ENCODE peak calls at places on chromosomes 2 and 18, in four cellular contexts. One of them, this sample, is unnamed.

GRCh38 chr2:160329196-160329595 is 129.1 kb upstream of the ITGB6 start:
- DNase-seq in heart right ventricle: no peak
- DNase-seq in spleen: no peak
- DNase-seq in fibroblast of mammary gland: no peak
- DNase-seq in this sample: no peak

GRCh38 chr2:97360202-97360601 is 229.5 kb downstream of the ANKRD36B start:
- DNase-seq in spleen: no peak
- DNase-seq in fibroblast of mammary gland: no peak
- DNase-seq in heart right ventricle: no peak
- DNase-seq in this sample: no peak

GRCh38 chr2:42959148-42959992 is 167.0 kb upstream of the HAAO start:
- DNase-seq in fibroblast of mammary gland: peak
- DNase-seq in heart right ventricle: no peak
- DNase-seq in spleen: no peak
- DNase-seq in this sample: peak

GRCh38 chr18:79935098-79935480 is 16.4 kb downstream of the SLC66A2 start:
- DNase-seq in spleen: no peak
- DNase-seq in heart right ventricle: no peak
- DNase-seq in fibroblast of mammary gland: no peak
- DNase-seq in this sample: no peak

GRCh38 chr2:99317156-99317872 is 16.3 kb upstream of the LYG1 start:
- DNase-seq in heart right ventricle: no peak
- DNase-seq in fibroblast of mammary gland: no peak
- DNase-seq in spleen: no peak
- DNase-seq in this sample: no peak

GRCh38 chr2:152367547-152368250 is 32.7 kb downstream of the FMNL2 start:
- DNase-seq in heart right ventricle: no peak
- DNase-seq in fibroblast of mammary gland: peak
- DNase-seq in spleen: no peak
- DNase-seq in this sample: peak

GRCh38 chr2:98736464-98736889 is 5.5 kb upstream of the MGAT4A start:
- DNase-seq in spleen: no peak
- DNase-seq in heart right ventricle: no peak
- DNase-seq in fibroblast of mammary gland: peak
- DNase-seq in this sample: peak

GRCh38 chr2:86703704-86704370 is 16.3 kb upstream of the RMND5A start:
- DNase-seq in fibroblast of mammary gland: peak
- DNase-seq in heart right ventricle: peak
- DNase-seq in spleen: no peak
- DNase-seq in this sample: peak

GRCh38 chr2:149928026-149928425 is 340.5 kb upstream of the MMADHC start:
- DNase-seq in spleen: no peak
- DNase-seq in heart right ventricle: no peak
- DNase-seq in fibroblast of mammary gland: no peak
- DNase-seq in this sample: no peak

GRCh38 chr2:105761931-105762515 is 17.3 kb downstream of the NCK2 start:
- DNase-seq in heart right ventricle: no peak
- DNase-seq in spleen: no peak
- DNase-seq in fibroblast of mammary gland: no peak
- DNase-seq in this sample: no peak

GRCh38 chr2:49714433-49714832 is 560.1 kb upstream of the FSHR start:
- DNase-seq in fibroblast of mammary gland: no peak
- DNase-seq in spleen: no peak
- DNase-seq in heart right ventricle: no peak
- DNase-seq in this sample: no peak

GRCh38 chr2:108868911-108869310 is 82.3 kb downstream of the CCDC138 start:
- DNase-seq in fibroblast of mammary gland: no peak
- DNase-seq in heart right ventricle: no peak
- DNase-seq in spleen: no peak
- DNase-seq in this sample: no peak

GRCh38 chr18:74310411-74310810 is 5.2 kb upstream of the C18orf63 start:
- DNase-seq in spleen: no peak
- DNase-seq in heart right ventricle: no peak
- DNase-seq in fibroblast of mammary gland: peak
- DNase-seq in this sample: peak

GRCh38 chr2:177598321-177598922 is 205.8 kb downstream of the AGPS start:
- DNase-seq in fibroblast of mammary gland: peak
- DNase-seq in heart right ventricle: peak
- DNase-seq in spleen: no peak
- DNase-seq in this sample: no peak

GRCh38 chr2:110903548-110903947 is 171.2 kb downstream of the ACOXL start:
- DNase-seq in heart right ventricle: no peak
- DNase-seq in spleen: no peak
- DNase-seq in fibroblast of mammary gland: no peak
- DNase-seq in this sample: no peak

GRCh38 chr2:119469661-119470297 is 38.1 kb downstream of the TMEM37 start:
- DNase-seq in spleen: no peak
- DNase-seq in fibroblast of mammary gland: no peak
- DNase-seq in heart right ventricle: no peak
- DNase-seq in this sample: no peak

GRCh38 chr2:232325324-232326273 is 53.0 kb upstream of the ALPP start:
- DNase-seq in fibroblast of mammary gland: peak
- DNase-seq in heart right ventricle: peak
- DNase-seq in spleen: peak
- DNase-seq in this sample: no peak

GRCh38 chr2:241797441-241798080 is 11.4 kb upstream of the NEU4 start:
- DNase-seq in spleen: peak
- DNase-seq in fibroblast of mammary gland: no peak
- DNase-seq in heart right ventricle: no peak
- DNase-seq in this sample: no peak

GRCh38 chr2:5932556-5933469 is 240.6 kb downstream of the SOX11 start:
- DNase-seq in spleen: no peak
- DNase-seq in fibroblast of mammary gland: no peak
- DNase-seq in heart right ventricle: peak
- DNase-seq in this sample: no peak

GRCh38 chr2:237137626-237138323 is 52.1 kb downstream of the COPS8 start:
- DNase-seq in heart right ventricle: no peak
- DNase-seq in fibroblast of mammary gland: no peak
- DNase-seq in spleen: no peak
- DNase-seq in this sample: no peak

GRCh38 chr2:171703574-171704347 is 16.5 kb downstream of the DYNC1I2 start:
- DNase-seq in heart right ventricle: no peak
- DNase-seq in fibroblast of mammary gland: peak
- DNase-seq in spleen: no peak
- DNase-seq in this sample: peak

GRCh38 chr18:24051256-24051947 is 36.8 kb downstream of the TTC39C start:
- DNase-seq in heart right ventricle: no peak
- DNase-seq in spleen: no peak
- DNase-seq in fibroblast of mammary gland: peak
- DNase-seq in this sample: peak

GRCh38 chr2:121071058-121071504 is 213.9 kb downstream of the TFCP2L1 start:
- DNase-seq in heart right ventricle: peak
- DNase-seq in fibroblast of mammary gland: peak
- DNase-seq in spleen: no peak
- DNase-seq in this sample: peak

GRCh38 chr2:238717084-238717483 is 130.8 kb upstream of the TWIST2 start:
- DNase-seq in spleen: no peak
- DNase-seq in fibroblast of mammary gland: no peak
- DNase-seq in heart right ventricle: no peak
- DNase-seq in this sample: no peak

GRCh38 chr2:189163889-189164288 is 15.7 kb downstream of the COL5A2 start:
- DNase-seq in spleen: no peak
- DNase-seq in heart right ventricle: no peak
- DNase-seq in fibroblast of mammary gland: peak
- DNase-seq in this sample: no peak

GRCh38 chr2:136117909-136118818 is at the start of gene CXCR4:
- DNase-seq in fibroblast of mammary gland: peak
- DNase-seq in spleen: peak
- DNase-seq in heart right ventricle: peak
- DNase-seq in this sample: no peak

GRCh38 chr18:48993586-48993985 is 42.8 kb upstream of the SMAD7 start:
- DNase-seq in fibroblast of mammary gland: peak
- DNase-seq in heart right ventricle: no peak
- DNase-seq in spleen: no peak
- DNase-seq in this sample: peak

GRCh38 chr18:45901654-45902210 is 65.4 kb downstream of the EPG5 start:
- DNase-seq in fibroblast of mammary gland: no peak
- DNase-seq in spleen: no peak
- DNase-seq in heart right ventricle: no peak
- DNase-seq in this sample: no peak

GRCh38 chr2:100563407-100564247 is 834 bp downstream of the PDCL3 start:
- DNase-seq in heart right ventricle: no peak
- DNase-seq in spleen: peak
- DNase-seq in fibroblast of mammary gland: no peak
- DNase-seq in this sample: no peak

GRCh38 chr2:100561191-100561590 is 1.6 kb upstream of the PDCL3 start:
- DNase-seq in heart right ventricle: no peak
- DNase-seq in spleen: no peak
- DNase-seq in fibroblast of mammary gland: peak
- DNase-seq in this sample: peak

GRCh38 chr2:100560431-100560830 is 2.4 kb upstream of the PDCL3 start:
- DNase-seq in spleen: no peak
- DNase-seq in fibroblast of mammary gland: no peak
- DNase-seq in heart right ventricle: no peak
- DNase-seq in this sample: no peak

DNA sequence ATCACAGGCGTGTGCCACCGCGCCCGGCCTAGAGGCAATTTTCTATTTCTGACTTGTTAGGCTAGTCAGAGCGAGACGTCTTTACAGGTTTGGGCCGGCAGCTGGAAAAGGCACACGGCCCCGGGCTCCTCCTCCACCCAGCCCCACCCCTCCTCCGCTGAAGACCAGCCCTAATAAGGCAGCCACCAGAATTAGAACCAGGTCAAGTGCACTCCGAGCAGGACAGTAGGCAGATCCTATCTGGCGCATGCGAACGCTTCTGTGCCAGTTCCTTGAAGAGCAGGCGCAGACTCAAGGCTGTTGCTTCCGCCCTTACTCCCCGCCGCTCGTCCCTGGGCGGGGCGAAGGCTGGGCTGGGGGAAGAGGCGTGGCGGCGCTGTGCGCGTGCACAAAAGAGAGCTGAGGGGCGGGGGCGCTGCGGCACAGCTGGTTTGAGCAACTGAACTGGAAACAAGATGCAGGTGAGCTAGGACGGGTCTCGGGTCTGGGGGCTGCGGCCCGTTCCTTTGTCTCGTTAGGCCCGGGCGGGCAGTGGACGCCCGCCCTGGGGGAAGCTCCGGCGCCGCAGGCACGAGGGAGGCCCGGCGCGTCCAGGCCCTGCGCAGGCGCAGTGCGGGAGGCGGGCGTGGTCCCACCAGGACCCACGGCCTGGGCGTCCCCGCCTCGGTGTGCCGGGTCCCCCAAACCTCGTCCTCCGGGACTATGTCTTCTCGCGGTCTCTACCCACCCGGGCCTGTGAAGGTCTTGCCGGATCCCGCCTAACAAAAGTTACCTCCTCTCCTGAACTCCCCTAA is at the start of gene PDCL3:
- DNase-seq in fibroblast of mammary gland: peak
- DNase-seq in spleen: peak
- DNase-seq in heart right ventricle: peak
- DNase-seq in this sample: peak
- TF ChIP-seq CTCF in fibroblast of mammary gland: no peak
- TF ChIP-seq CTCF in spleen: peak
- TF ChIP-seq CTCF in heart right ventricle: no peak
- TF ChIP-seq CTCF in this sample: peak

GRCh38 chr2:126480033-126480432 is 175.9 kb upstream of the GYPC start:
- DNase-seq in fibroblast of mammary gland: no peak
- DNase-seq in heart right ventricle: no peak
- DNase-seq in spleen: no peak
- DNase-seq in this sample: no peak

DNA sequence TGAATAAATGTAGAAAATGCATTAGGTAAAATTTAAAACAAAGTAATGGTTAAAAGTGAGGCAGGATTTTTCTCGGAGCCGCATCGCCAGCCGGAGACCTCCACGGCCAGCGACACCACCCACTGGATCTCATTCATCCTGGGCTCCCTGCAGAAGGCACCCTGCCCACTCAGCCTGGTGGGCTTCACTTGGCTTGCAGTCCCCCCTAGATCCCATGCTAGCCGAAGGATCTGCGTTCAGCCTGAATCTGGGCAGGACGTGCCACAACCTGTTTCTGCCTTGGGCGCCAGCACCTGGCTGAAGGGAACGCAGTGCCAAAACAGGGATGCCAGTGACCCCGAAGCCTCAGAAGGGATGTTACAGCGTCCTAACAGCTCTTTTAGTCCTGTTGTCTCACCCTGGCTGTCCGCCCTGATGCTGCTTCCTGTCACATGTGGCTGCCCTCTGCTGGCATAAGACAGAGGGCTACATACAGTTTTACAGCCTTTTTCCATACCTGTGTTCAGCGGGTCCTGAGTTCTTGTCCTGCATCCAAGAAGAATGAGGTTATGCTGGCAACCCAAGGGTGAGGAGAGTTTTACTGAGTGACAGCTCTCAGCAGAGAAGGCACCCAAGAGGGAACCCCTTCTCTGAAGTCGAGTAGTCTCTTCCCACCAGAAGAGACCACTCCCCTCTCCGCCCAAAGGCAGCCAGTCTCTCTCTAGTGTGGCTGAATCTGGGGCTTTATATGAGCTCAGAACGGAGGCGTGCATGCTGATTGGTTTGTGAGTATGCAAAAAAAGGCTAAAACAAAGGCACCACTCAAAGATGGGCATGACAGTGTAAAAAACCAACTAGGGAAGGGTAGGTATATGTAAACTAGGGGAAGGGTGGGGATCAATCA is 173.1 kb upstream of the GYPC start:
- DNase-seq in heart right ventricle: no peak
- DNase-seq in fibroblast of mammary gland: no peak
- DNase-seq in spleen: no peak
- DNase-seq in this sample: no peak
- TF ChIP-seq CTCF in heart right ventricle: no peak
- TF ChIP-seq CTCF in fibroblast of mammary gland: no peak
- TF ChIP-seq CTCF in spleen: no peak
- TF ChIP-seq CTCF in this sample: no peak

DNA sequence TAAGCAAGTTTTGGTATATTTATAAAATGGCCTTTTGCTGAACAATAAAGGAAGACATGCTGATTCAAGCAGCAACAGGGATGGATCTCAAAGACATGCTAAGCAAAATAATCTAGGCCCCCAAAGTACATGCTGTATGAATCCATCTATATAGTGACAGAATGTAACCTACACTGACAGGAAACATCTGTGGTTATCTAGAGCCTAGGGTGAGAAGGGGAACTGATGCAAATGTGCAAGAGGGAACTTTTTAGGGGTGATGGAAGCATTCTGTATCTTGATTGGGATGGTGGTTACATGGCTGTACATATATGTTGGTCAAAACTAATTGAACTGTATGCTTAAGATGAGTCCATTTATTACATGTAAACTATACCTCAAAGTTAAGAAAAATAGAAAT is 24.2 kb downstream of the CNRIP1 start:
- DNase-seq in spleen: no peak
- DNase-seq in heart right ventricle: no peak
- DNase-seq in fibroblast of mammary gland: no peak
- DNase-seq in this sample: no peak
- TF ChIP-seq CTCF in spleen: no peak
- TF ChIP-seq CTCF in heart right ventricle: no peak
- TF ChIP-seq CTCF in fibroblast of mammary gland: no peak
- TF ChIP-seq CTCF in this sample: no peak

DNA sequence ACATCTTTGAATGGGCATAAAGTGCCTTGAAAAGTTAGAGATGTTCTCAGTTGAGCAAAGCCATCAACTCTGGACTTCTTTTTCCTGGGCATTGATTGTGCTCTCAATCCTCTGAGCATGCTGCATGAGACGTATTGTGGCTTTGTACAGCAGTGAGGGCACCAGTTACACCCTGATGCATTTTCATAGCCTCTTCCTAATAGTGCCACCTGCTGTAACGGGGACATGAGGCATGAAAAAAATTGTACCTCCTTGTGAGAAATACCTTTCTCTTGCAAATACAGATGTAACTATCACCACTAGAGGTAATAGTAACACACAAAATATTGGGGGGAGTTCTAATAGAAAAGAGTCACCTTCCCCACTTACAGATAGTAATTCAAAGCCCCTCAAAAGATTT is 697.5 kb downstream of the TMEM182 start:
- DNase-seq in fibroblast of mammary gland: no peak
- DNase-seq in spleen: no peak
- DNase-seq in heart right ventricle: no peak
- DNase-seq in this sample: no peak
- TF ChIP-seq CTCF in fibroblast of mammary gland: no peak
- TF ChIP-seq CTCF in spleen: no peak
- TF ChIP-seq CTCF in heart right ventricle: no peak
- TF ChIP-seq CTCF in this sample: no peak